ENCODE peak calls at places on chromosome 3, in five cellular contexts. Q is uterus, C is body of pancreas, X is keratinocyte, J is astrocyte. T is an unnamed sample.
A peak's percentile ranks its signal among the peaks of the same experiment; 100 is the strongest.

GRCh38 chr3:14884665-14885064 is 62.7 kb upstream of the NR2C2 start:
- DNase-seq in Q (no peak), C (no peak), X (no peak), J (no peak), T (no peak)

GRCh38 chr3:117562000-117562399 is 852.4 kb downstream of the TUSC7 start:
- DNase-seq in Q (no peak), C (no peak), X (no peak), J (no peak), T (no peak)

GRCh38 chr3:85560088-85560790 is 601.5 kb downstream of the CADM2 start:
- DNase-seq in Q (no peak), C (peak; percentile 27), X (no peak), J (peak; percentile 84), T (no peak)

GRCh38 chr3:87088984-87089841 is 98.3 kb upstream of the VGLL3 start:
- DNase-seq in Q (peak; percentile 71), C (peak; percentile 65), X (no peak), J (peak; percentile 85), T (no peak)

GRCh38 chr3:184237211-184237610 is 7.8 kb downstream of the VWA5B2 start:
- DNase-seq in Q (no peak), C (no peak), X (no peak), J (no peak), T (no peak)

GRCh38 chr3:99971761-99972160 is 142.5 kb downstream of the FILIP1L start:
- DNase-seq in Q (no peak), C (no peak), X (no peak), J (no peak), T (no peak)

GRCh38 chr3:116579843-116580242 is 129.7 kb upstream of the TUSC7 start:
- DNase-seq in Q (no peak), C (no peak), X (no peak), J (peak; percentile 5), T (no peak)

GRCh38 chr3:65979731-65980130 is 59.0 kb downstream of the MAGI1 start:
- DNase-seq in Q (no peak), C (no peak), X (no peak), J (peak; percentile 64), T (no peak)

GRCh38 chr3:31858439-31858838 is 122.6 kb downstream of the OSBPL10 start:
- DNase-seq in Q (no peak), C (no peak), X (no peak), J (no peak), T (no peak)

GRCh38 chr3:46612324-46612723 is at the start of gene FAM240A:
- DNase-seq in Q (no peak), C (peak; percentile 38), X (no peak), J (no peak), T (no peak)

GRCh38 chr3:82130056-82130455 is 368.6 kb upstream of the GBE1 start:
- DNase-seq in Q (no peak), C (peak; percentile 6), X (no peak), J (no peak), T (no peak)

GRCh38 chr3:26558257-26558656 is 64.3 kb upstream of the LRRC3B start:
- DNase-seq in Q (no peak), C (no peak), X (no peak), J (no peak), T (no peak)

GRCh38 chr3:131107637-131108433 is 81.2 kb downstream of the NEK11 start:
- DNase-seq in Q (no peak), C (no peak), X (no peak), J (peak; percentile 52), T (peak; percentile 10)

GRCh38 chr3:73687081-73688004 is 62.6 kb upstream of the PDZRN3 start:
- DNase-seq in Q (no peak), C (no peak), X (no peak), J (no peak), T (no peak)

GRCh38 chr3:14959358-14959943 is 12.1 kb downstream of the NR2C2 start:
- DNase-seq in Q (no peak), C (no peak), X (no peak), J (no peak), T (no peak)

GRCh38 chr3:52268036-52268435 is 10.4 kb downstream of the WDR82 start:
- DNase-seq in Q (no peak), C (no peak), X (no peak), J (no peak), T (no peak)

GRCh38 chr3:148178508-148178907 is 519.2 kb upstream of the AGTR1 start:
- DNase-seq in Q (no peak), C (no peak), X (no peak), J (peak; percentile 3), T (peak; percentile 8)

GRCh38 chr3:83968386-83968785 is 990.4 kb upstream of the CADM2 start:
- DNase-seq in Q (no peak), C (no peak), X (no peak), J (no peak), T (no peak)

GRCh38 chr3:155804298-155804697 is 1.8 kb downstream of the C3orf33 start:
- DNase-seq in Q (no peak), C (no peak), X (no peak), J (no peak), T (no peak)

GRCh38 chr3:12831582-12831866 is 9.8 kb downstream of the RPL32 start:
- DNase-seq in Q (no peak), C (no peak), X (no peak), J (no peak), T (no peak)
- H3K27ac ChIP-seq in Q (no peak overlapping the region), C (no peak overlapping the region), X (no peak overlapping the region), J (no peak overlapping the region), T (peak overlapping the region; percentile 91)

GRCh38 chr3:4837405-4837804 is 141.8 kb upstream of the BHLHE40 start:
- DNase-seq in Q (no peak), C (no peak), X (no peak), J (no peak), T (no peak)
- H3K27ac ChIP-seq in Q (no peak overlapping the region), C (no peak overlapping the region), X (no peak overlapping the region), J (no peak overlapping the region), T (no peak overlapping the region)

GRCh38 chr3:12838179-12838965 is 3.0 kb downstream of the RPL32 start:
- DNase-seq in Q (no peak), C (no peak), X (no peak), J (peak; percentile 30), T (no peak)

GRCh38 chr3:12841085-12841969 is at the start of gene RPL32:
- DNase-seq in Q (peak; percentile 91), C (peak; percentile 92), X (peak; percentile 69), J (peak; percentile 96), T (peak; percentile 81)

GRCh38 chr3:12840591-12841084 is 727 bp downstream of the RPL32 start:
- DNase-seq in Q (no peak), C (no peak), X (no peak), J (no peak), T (no peak)

GRCh38 chr3:12842469-12842868 is 1.1 kb upstream of the RPL32 start:
- DNase-seq in Q (no peak), C (no peak), X (no peak), J (no peak), T (no peak)

GRCh38 chr3:12841970-12842328 is 584 bp upstream of the RPL32 start:
- DNase-seq in Q (no peak), C (no peak), X (no peak), J (no peak), T (no peak)
- H3K27ac ChIP-seq in Q (peak overlapping the region; percentile 97), C (peak overlapping the region; percentile 94), X (peak overlapping the region; percentile 99), J (peak overlapping the region; percentile 96), T (peak overlapping the region; percentile 84)

GRCh38 chr3:142225885-142226215 is 465 bp upstream of the GK5 start:
- DNase-seq in Q (no peak), C (no peak), X (no peak), J (no peak), T (no peak)

GRCh38 chr3:142226474-142226873 is 1.1 kb upstream of the GK5 start:
- DNase-seq in Q (no peak), C (no peak), X (no peak), J (no peak), T (no peak)

GRCh38 chr3:142224482-142225072 is 808 bp downstream of the GK5 start:
- DNase-seq in Q (no peak), C (no peak), X (no peak), J (no peak), T (no peak)

GRCh38 chr3:142218703-142219102 is 6.7 kb downstream of the GK5 start:
- DNase-seq in Q (no peak), C (no peak), X (no peak), J (peak; percentile 2), T (no peak)

GRCh38 chr3:142223282-142223681 is 2.1 kb downstream of the GK5 start:
- DNase-seq in Q (no peak), C (no peak), X (no peak), J (no peak), T (no peak)
- H3K27ac ChIP-seq in Q (peak overlapping the region; percentile 83), C (no peak overlapping the region), X (no peak overlapping the region), J (no peak overlapping the region), T (no peak overlapping the region)

DNA sequence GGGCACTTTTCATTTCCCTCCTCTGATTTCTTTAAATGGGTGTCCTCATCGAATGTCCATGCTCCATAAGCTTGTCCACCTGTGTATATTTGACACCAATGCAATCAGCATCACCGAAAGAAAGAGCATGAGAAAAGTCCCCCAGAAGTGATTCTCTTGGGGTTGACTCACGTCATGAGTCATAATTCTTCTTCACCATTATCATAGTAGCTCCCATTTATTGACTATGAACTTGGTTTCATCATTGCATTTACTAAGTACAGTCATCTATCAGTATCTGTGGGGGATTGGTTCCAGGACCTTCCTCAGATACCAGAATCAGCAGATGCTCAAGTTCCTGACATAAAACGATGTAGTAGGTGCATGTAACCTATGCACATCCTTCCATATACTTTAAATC is 372.5 kb upstream of the CFAP20DC start:
- DNase-seq in Q (no peak), C (no peak), X (peak; percentile 28), J (peak; percentile 90), T (peak; percentile 83)
- H3K27ac ChIP-seq in Q (no peak overlapping the region), C (no peak overlapping the region), X (no peak overlapping the region), J (no peak overlapping the region), T (peak overlapping the region; percentile 15)

GRCh38 chr3:194440756-194441155 is 41.7 kb upstream of the GP5 start:
- DNase-seq in Q (no peak), C (no peak), X (no peak), J (no peak), T (no peak)
- H3K27ac ChIP-seq in Q (peak overlapping the region; percentile 10), C (no peak overlapping the region), X (no peak overlapping the region), J (no peak overlapping the region), T (no peak overlapping the region)

GRCh38 chr3:53749428-53749827 is 96.8 kb downstream of the CHDH start:
- DNase-seq in Q (no peak), C (peak; percentile 14), X (no peak), J (no peak), T (no peak)

GRCh38 chr3:53748512-53749271 is 97.5 kb downstream of the CHDH start:
- DNase-seq in Q (no peak), C (peak; percentile 16), X (no peak), J (no peak), T (no peak)

GRCh38 chr3:53750253-53751210 is 95.7 kb downstream of the CHDH start:
- DNase-seq in Q (no peak), C (no peak), X (no peak), J (no peak), T (no peak)

GRCh38 chr3:53744351-53744750 is 101.9 kb downstream of the CHDH start:
- DNase-seq in Q (no peak), C (peak; percentile 78), X (no peak), J (no peak), T (no peak)

DNA sequence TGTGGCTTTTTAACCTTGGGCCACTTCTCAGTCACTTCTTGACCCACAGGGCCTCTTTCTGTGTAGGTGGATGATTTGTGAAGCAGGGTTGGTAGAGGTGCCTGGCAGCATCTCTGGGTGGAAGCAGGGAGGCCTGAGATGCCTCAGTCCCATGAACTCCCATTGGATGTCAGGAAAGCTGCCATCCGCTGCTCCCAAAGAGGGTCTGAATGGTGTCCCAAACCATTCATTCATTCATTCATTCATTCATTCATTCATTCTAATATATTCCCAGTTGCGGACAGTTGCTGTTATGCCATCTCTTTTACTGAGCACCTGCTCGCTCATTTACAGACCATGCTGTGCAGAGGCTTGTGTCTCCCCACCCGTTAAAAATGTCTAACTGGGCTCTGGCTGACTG is 98.7 kb downstream of the CHDH start:
- DNase-seq in Q (no peak), C (no peak), X (no peak), J (no peak), T (no peak)
- H3K27ac ChIP-seq in Q (no peak overlapping the region), C (no peak overlapping the region), X (no peak overlapping the region), J (no peak overlapping the region), T (no peak overlapping the region)

T was measured in epithelial cell of prostate.